ENCODE peak calls at places on chromosome 15, in four cellular contexts. Y is activated CD8-positive, alpha-beta memory T cell treated with anti-CD3 and anti-CD28 coated beads for 24 hours; F is activated naive CD4-positive, alpha-beta T cell treated with anti-CD3 and anti-CD28 coated beads, Interleukin-2, amount 50 U/mL, for 16 hours; W is astrocyte of the spinal cord. I is an unnamed sample.

GRCh38 chr15:70098461-70099166 is 897 bp upstream of the TLE3 start:
- DNase-seq in F (peak; percentile 32), W (peak; percentile 37), Y (no peak), I (peak; percentile 36)

GRCh38 chr15:64050281-64051092 is 4.2 kb upstream of the DAPK2 start:
- DNase-seq in W (no peak), Y (peak; percentile 53), F (no peak), I (no peak)

GRCh38 chr15:38547255-38547997 is 17.2 kb downstream of the RASGRP1 start:
- DNase-seq in W (no peak), F (peak; percentile 36), Y (no peak), I (no peak)

GRCh38 chr15:82846621-82847020 is 37.2 kb downstream of the WHAMM start:
- DNase-seq in Y (no peak), W (no peak), F (no peak), I (no peak)

GRCh38 chr15:61556037-61556648 is 327.0 kb upstream of the RORA start:
- DNase-seq in F (no peak), W (peak; percentile 86), Y (no peak), I (no peak)

GRCh38 chr15:84749111-84749991 is 959 bp downstream of the ZNF592 start:
- DNase-seq in Y (peak; percentile 74), F (peak; percentile 50), W (no peak), I (peak; percentile 82)

GRCh38 chr15:100230784-100231183 is 111.0 kb downstream of the ADAMTS17 start:
- DNase-seq in F (no peak), W (no peak), Y (no peak), I (no peak)

GRCh38 chr15:89686522-89686921 is 4.0 kb downstream of the PEX11A start:
- DNase-seq in F (no peak), W (no peak), Y (no peak), I (no peak)

GRCh38 chr15:88447741-88448140 is 19.4 kb downstream of the MRPL46 start:
- DNase-seq in W (no peak), F (no peak), Y (no peak), I (no peak)

GRCh38 chr15:101378879-101379278 is 83.8 kb upstream of the SNRPA1 start:
- DNase-seq in F (no peak), W (no peak), Y (no peak), I (no peak)

GRCh38 chr15:69340243-69340991 is 41.7 kb downstream of the PAQR5 start:
- DNase-seq in F (no peak), Y (no peak), W (no peak), I (no peak)

GRCh38 chr15:30921781-30922371 is 18.2 kb downstream of the FAN1 start:
- DNase-seq in Y (no peak), W (peak; percentile 35), F (no peak), I (no peak)

GRCh38 chr15:78325092-78325843 is 14.9 kb upstream of the CRABP1 start:
- DNase-seq in F (no peak), W (peak; percentile 29), Y (no peak), I (no peak)